ENCODE peak calls at places on chromosome 16, in five cellular contexts. L is A673; C is hepatocyte; J is CD8-positive, alpha-beta T cell; E is AG04450. N is an unnamed sample.
A peak's percentile ranks its signal among the peaks of the same experiment; 100 is the strongest.

GRCh38 chr16:63442246-63442645 is 1406.0 kb upstream of the CDH8 start:
- DNase-seq in L (no peak), C (no peak), J (no peak), E (no peak), N (no peak)

GRCh38 chr16:28258571-28258970 is 33.8 kb upstream of the SBK1 start:
- DNase-seq in J (no peak), E (no peak), C (peak; percentile 43), L (peak; percentile 40), N (no peak)

GRCh38 chr16:22372882-22373661 is 1.3 kb downstream of the CDR2 start:
- DNase-seq in E (no peak), J (no peak), C (no peak), L (peak; percentile 30), N (no peak)

GRCh38 chr16:23597003-23597756 is 1.1 kb upstream of the NDUFAB1 start:
- DNase-seq in J (no peak), E (no peak), L (peak; percentile 70), C (peak; percentile 63), N (peak; percentile 59)

GRCh38 chr16:79625738-79626137 is 25.2 kb upstream of the MAF start:
- DNase-seq in E (no peak), C (no peak), L (no peak), J (no peak), N (no peak)

GRCh38 chr16:22055881-22056280 is 36.5 kb upstream of the VWA3A start:
- DNase-seq in L (no peak), E (no peak), J (no peak), C (no peak), N (no peak)

GRCh38 chr16:1363501-1364041 is 11.8 kb downstream of the GNPTG start:
- DNase-seq in L (peak; percentile 62), E (no peak), J (peak; percentile 72), C (peak; percentile 75), N (peak; percentile 92)

GRCh38 chr16:28491080-28491969 is 549 bp downstream of the CLN3 start:
- DNase-seq in C (peak; percentile 52), E (no peak), J (no peak), L (peak; percentile 22), N (peak; percentile 24)

GRCh38 chr16:16059895-16060590 is 110.6 kb downstream of the ABCC1 start:
- DNase-seq in L (no peak), E (no peak), J (no peak), C (no peak), N (no peak)

GRCh38 chr16:81638286-81638945 is 140.7 kb upstream of the PLCG2 start:
- DNase-seq in L (no peak), J (no peak), C (no peak), E (no peak), N (no peak)

GRCh38 chr16:53131050-53131362 is 76.2 kb downstream of the CHD9 start:
- DNase-seq in L (no peak), C (no peak), E (no peak), J (no peak), N (no peak)

GRCh38 chr16:65965632-65966031 is 400.9 kb upstream of the CDH5 start:
- DNase-seq in E (no peak), J (no peak), L (no peak), C (peak; percentile 59), N (no peak)

GRCh38 chr16:78562650-78563049 is 463.2 kb downstream of the WWOX start:
- DNase-seq in J (no peak), L (no peak), E (no peak), C (no peak), N (no peak)

GRCh38 chr16:57834936-57835335 is 32.6 kb upstream of the KIFC3 start:
- DNase-seq in E (no peak), J (no peak), L (peak; percentile 80), C (no peak), N (no peak)

GRCh38 chr16:3074860-3075545 is 9.6 kb downstream of the IL32 start:
- DNase-seq in J (peak; percentile 74), E (no peak), L (no peak), C (no peak), N (peak; percentile 77)

GRCh38 chr16:74627506-74628220 is 20.7 kb upstream of the GLG1 start:
- DNase-seq in C (no peak), L (no peak), J (no peak), E (no peak), N (no peak)

GRCh38 chr16:280552-280951 is at the start of gene ARHGDIG:
- DNase-seq in C (peak; percentile 53), L (no peak), J (no peak), E (no peak), N (no peak)

GRCh38 chr16:17921357-17921978 is 415.1 kb downstream of the NPIPA8 start:
- DNase-seq in E (no peak), C (peak; percentile 11), L (peak; percentile 31), J (peak; percentile 47), N (peak; percentile 38)

GRCh38 chr16:75476817-75477216 is 12.3 kb upstream of the TMEM170A start:
- DNase-seq in L (no peak), J (no peak), E (no peak), C (no peak), N (no peak)

DNA sequence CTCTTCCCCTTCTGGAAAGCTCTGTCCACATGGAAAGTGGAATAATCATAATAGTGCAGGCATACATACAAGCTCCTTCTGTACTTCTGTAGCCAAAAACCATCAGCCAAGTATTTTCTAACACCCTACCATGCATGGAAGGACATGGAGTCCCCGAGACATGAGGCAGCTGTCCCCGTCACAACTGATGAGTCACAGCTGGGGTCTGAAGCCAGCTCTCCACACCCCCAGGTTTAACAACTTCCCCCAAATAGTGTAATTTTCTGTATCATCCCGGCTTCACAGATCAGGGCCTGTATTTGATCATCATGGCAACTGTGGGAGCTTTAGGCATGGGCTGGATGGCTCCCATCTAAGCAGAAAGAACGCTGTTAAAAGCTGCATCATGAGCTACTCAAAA is 16.6 kb downstream of the C16orf96 start:
- DNase-seq in C (no peak), E (no peak), J (no peak), L (peak; percentile 26), N (no peak)
- TF ChIP-seq CTCF in C (no peak), E (no peak), J (no peak), L (no peak), N (no peak)

GRCh38 chr16:67716097-67716496 is 3.0 kb downstream of the GFOD2 start:
- DNase-seq in E (no peak), C (peak; percentile 49), L (no peak), J (no peak), N (no peak)

GRCh38 chr16:67719778-67720144 is 645 bp upstream of the GFOD2 start:
- DNase-seq in C (peak; percentile 68), E (peak; percentile 11), J (peak; percentile 9), L (peak; percentile 44), N (peak; percentile 46)

GRCh38 chr16:67720236-67720635 is 1.1 kb upstream of the GFOD2 start:
- DNase-seq in E (no peak), C (no peak), L (no peak), J (no peak), N (no peak)

GRCh38 chr16:67718668-67719047 is 458 bp downstream of the GFOD2 start:
- DNase-seq in J (peak; percentile 10), L (peak; percentile 21), E (no peak), C (no peak), N (peak; percentile 64)

DNA sequence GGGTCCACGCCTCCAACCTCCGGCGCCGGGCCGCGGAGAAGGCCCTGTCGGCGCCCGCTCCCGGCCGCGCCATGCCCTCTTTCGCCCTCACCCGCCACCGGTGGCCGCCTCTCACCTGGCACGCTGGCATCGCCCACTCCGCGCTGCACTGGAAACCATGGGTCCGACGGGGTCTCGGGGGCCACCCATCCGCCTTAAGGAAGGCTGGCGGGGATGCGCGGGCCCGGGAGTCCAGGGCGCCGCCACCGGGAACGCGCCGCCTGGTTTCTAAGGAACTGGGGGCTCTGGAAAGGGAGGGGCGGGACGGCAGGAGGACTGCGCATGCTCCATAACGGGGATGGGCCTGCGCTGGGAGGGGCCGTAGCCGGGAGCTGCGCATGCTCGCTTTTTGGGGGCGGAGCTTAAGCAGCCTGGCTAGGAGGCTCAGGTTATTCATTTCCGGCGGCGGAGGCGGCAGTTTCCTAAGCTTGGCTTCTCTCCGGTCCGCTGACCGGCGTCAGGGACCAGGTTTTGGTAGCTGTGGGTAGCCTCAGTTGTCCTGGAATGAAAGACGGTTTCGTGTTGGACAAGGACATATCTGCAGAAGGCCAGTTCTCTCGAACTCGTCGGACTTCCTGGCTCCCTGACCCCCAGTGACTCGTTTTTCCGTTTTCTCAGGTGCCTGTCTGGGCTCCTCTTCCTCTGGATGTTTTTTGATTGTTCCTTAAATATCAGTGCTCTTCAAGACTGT is at the start of gene GFOD2:
- DNase-seq in L (peak; percentile 95), E (peak; percentile 88), J (peak; percentile 100), C (peak; percentile 97), N (peak; percentile 100)
- TF ChIP-seq CTCF in L (no peak), E (no peak), J (no peak), C (no peak), N (no peak)

DNA sequence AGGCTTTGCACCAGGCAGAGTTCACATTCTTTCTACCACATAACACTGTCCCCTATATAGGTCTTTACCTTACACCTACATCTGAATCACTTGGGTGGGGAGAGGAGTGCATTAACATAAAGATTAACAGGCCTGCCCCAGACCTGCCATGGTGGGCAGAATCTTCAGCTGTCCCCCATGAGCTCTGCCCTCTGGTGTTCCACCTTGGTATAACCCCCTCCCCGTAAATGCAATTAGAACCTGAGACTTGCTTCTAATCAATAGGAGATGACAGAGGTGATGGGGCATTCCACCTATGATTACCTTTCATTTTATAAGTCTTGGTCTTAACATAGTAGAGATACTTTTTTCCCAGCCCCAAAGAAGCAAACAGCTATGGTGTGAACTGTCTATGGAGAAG is 20.4 kb upstream of the GRIN2A start:
- DNase-seq in C (no peak), E (no peak), J (no peak), L (no peak), N (no peak)
- TF ChIP-seq CTCF in C (no peak), E (no peak), J (no peak), L (peak; percentile 22), N (no peak)

DNA sequence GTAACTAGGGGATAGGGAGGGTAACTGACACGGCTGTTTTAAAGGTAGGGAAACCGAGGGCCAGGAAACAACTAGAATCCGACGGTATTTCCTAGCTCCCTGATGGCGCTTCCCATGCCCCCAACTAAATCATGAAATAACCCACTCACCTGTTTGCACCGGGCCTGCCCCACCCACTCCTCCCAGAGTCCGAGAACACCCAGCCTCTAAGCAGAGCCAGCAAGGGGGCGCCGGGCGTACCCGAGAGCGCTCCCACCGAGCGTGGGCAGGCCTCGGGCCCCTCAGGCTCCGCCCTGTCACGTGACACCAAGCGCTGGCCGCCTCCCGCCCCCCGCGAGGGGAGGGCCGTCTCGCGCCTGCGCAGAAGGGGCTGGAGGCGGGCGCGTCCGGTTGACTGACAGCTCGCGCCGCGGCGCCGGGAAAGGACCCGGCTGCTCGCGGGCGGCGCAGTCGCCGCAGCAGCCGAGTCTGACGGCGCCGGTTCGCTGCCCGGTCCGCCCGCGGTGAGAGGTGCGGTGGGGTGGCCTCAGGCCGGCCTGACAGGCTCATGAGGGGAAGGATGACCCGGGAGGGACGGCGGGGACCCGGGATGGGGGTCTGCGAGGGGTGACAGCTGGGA is at the start of gene KIAA0513:
- DNase-seq in L (peak; percentile 94), J (peak; percentile 97), E (peak; percentile 84), C (peak; percentile 99), N (peak; percentile 99)
- TF ChIP-seq CTCF in L (no peak), J (no peak), E (peak; percentile 42), C (peak; percentile 8), N (peak; percentile 38)

N was measured in GM13977.